ENCODE peak calls at places on chromosomes 7 and 10, in six cellular contexts. F, Z, V, Y, S and B are unnamed samples.

GRCh38 chr7:97460433-97460832 is 271.5 kb upstream of the TAC1 start:
- DNase-seq in V (no peak), Z (no peak), S (no peak), Y (no peak), F (no peak), B (no peak)

GRCh38 chr10:33453081-33453850 is 118.8 kb upstream of the NRP1 start:
- DNase-seq in S (no peak), Y (no peak), V (no peak), F (no peak), Z (no peak), B (no peak)

GRCh38 chr10:118045842-118046490 is 775 bp downstream of the RAB11FIP2 start:
- DNase-seq in F (peak), Y (peak), Z (no peak), V (no peak), S (peak), B (peak)

GRCh38 chr10:34908472-34908871 is 93.4 kb upstream of the PARD3 start:
- DNase-seq in Y (no peak), Z (no peak), V (peak), F (no peak), S (no peak), B (no peak)

GRCh38 chr10:102312683-102313082 is 67.4 kb downstream of the GBF1 start:
- DNase-seq in F (no peak), Y (no peak), V (no peak), S (no peak), Z (no peak), B (no peak)

GRCh38 chr7:92633211-92633906 is 43.2 kb upstream of the FAM133B start:
- DNase-seq in S (no peak), Y (peak), Z (no peak), V (no peak), F (peak), B (peak)

GRCh38 chr10:113979378-113979777 is 64.3 kb upstream of the ADRB1 start:
- DNase-seq in Y (no peak), F (no peak), S (no peak), Z (no peak), V (no peak), B (no peak)

GRCh38 chr7:132155715-132156114 is 420.6 kb downstream of the PLXNA4 start:
- DNase-seq in F (no peak), V (no peak), Y (no peak), Z (no peak), S (no peak), B (no peak)

GRCh38 chr7:101699884-101700283 is 70.8 kb upstream of the MYL10 start:
- DNase-seq in V (no peak), S (no peak), F (no peak), Z (no peak), Y (no peak), B (no peak)

GRCh38 chr7:101705327-101705726 is 76.2 kb upstream of the MYL10 start:
- DNase-seq in Y (no peak), V (no peak), S (no peak), Z (no peak), F (no peak), B (no peak)

GRCh38 chr7:101700424-101700823 is 71.3 kb upstream of the MYL10 start:
- DNase-seq in S (no peak), F (no peak), Y (no peak), V (no peak), Z (no peak), B (no peak)

GRCh38 chr7:101701153-101701794 is 72.2 kb upstream of the MYL10 start:
- DNase-seq in Y (no peak), V (no peak), Z (no peak), F (no peak), S (no peak), B (no peak)

GRCh38 chr7:101702362-101702850 is 73.3 kb upstream of the MYL10 start:
- DNase-seq in F (peak), V (no peak), Y (peak), S (no peak), Z (no peak), B (peak)
- TF ChIP-seq JUND in F (no peak), V (no peak), Y (no peak), S (no peak), Z (no peak), B (no peak)

GRCh38 chr7:1175967-1176851 is 16.2 kb upstream of the ZFAND2A start:
- DNase-seq in V (peak), S (peak), Y (peak), Z (no peak), F (peak), B (peak)

GRCh38 chr7:1174881-1175596 is 15.0 kb upstream of the ZFAND2A start:
- DNase-seq in S (no peak), Z (no peak), Y (no peak), V (no peak), F (no peak), B (no peak)

GRCh38 chr7:1172666-1173523 is 12.9 kb upstream of the ZFAND2A start:
- DNase-seq in V (no peak), F (no peak), Z (no peak), S (no peak), Y (no peak), B (no peak)

GRCh38 chr7:1175597-1175966 is 15.6 kb upstream of the ZFAND2A start:
- DNase-seq in F (no peak), V (no peak), S (no peak), Y (no peak), Z (no peak), B (no peak)

GRCh38 chr7:1176891-1177373 is 16.9 kb upstream of the ZFAND2A start:
- DNase-seq in S (peak), F (peak), V (peak), Z (no peak), Y (peak), B (peak)
- H2AFZ ChIP-seq in S (no peak), F (peak), V (no peak), Z (no peak), Y (no peak), B (peak)

DNA sequence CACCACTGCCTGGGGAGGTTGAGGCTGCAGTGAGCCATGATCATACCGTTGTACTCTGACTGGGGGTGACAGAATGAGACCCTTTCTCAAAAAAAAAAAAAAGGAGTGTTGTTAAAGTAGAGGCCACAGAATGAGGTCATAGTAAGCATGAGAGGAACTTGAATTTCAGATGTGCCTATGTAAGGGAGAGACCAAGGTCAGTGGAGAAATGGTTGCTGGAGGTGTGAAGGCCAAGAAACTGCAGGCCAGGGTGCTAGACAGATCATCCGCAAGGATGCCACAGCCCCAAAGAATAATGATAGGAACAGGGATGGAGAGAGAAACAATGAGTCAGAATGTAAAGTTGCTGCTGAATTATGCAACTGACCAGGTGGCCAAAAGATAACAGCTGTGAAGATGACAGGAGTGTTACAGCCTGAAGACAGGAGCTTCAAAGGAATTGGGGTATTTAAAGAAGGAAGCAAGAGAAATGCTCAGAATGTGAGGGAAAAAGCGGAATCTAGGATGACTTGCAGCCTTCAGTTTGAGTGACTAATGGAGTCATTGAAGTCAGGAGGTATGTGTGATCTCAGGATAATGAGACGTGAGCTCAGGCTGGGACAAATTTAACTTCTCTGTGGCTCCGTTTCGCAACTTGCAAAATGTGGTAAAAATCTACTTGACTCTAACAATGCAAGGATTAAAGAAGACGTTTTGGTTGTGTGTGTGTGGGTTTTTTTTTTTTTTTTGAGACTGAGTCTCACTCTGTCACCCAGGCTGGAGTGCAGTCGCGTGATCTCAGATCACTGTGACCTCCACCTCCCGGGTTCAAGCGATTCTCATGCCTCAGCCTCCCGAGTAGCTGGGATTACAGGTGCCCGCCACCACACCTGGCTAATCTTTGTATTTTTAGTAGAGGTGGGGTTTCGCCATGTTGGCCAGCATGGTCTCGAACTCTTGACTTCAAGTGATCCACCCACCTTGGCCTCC is 22.2 kb downstream of the TYW1B start:
- DNase-seq in Y (peak), S (no peak), F (peak), Z (no peak), V (no peak), B (no peak)
- TF ChIP-seq JUND in Y (no peak), S (no peak), F (peak), Z (no peak), V (peak), B (no peak)

GRCh38 chr10:122165492-122165832 is 105.6 kb upstream of the BTBD16 start:
- DNase-seq in Z (no peak), Y (no peak), V (no peak), F (no peak), S (no peak), B (no peak)

GRCh38 chr10:122164815-122165491 is 106.1 kb upstream of the BTBD16 start:
- DNase-seq in F (no peak), S (no peak), V (no peak), Z (no peak), Y (peak), B (no peak)

GRCh38 chr10:122162566-122163181 is 108.4 kb upstream of the BTBD16 start:
- DNase-seq in Y (peak), Z (no peak), F (no peak), V (peak), S (no peak), B (no peak)

GRCh38 chr10:122163182-122164027 is 107.7 kb upstream of the BTBD16 start:
- DNase-seq in F (no peak), S (no peak), Z (peak), V (peak), Y (no peak), B (no peak)

DNA sequence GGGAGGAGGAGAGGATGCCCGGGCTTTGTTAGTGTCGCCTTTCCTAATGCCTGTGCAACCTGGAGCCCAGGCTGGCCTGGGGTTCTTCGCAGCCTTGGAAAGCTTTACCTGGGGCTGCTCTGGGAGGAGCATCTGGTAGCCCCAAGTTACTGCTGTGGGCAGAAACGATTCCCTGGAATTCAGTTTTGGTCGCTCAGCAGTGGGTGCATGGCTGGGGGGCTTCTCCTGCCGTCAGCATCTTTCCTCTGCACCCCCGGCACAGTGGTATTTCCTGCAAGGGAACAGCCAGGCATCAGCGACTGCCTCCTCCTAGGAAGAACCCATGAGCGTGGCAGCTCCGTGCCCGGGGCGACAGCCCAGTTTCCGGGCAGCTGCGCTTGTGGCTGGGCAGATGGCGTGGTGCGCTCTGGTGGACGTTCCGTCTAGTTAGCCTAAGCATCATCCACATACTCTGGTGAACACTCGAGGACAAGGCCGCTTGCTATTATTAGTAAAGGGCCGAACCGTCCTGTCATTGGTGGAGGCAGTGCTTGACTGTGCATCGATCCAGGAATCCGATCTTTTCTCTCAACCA is 107.0 kb upstream of the BTBD16 start:
- DNase-seq in Y (no peak), F (no peak), V (peak), S (no peak), Z (no peak), B (no peak)
- H2AFZ ChIP-seq in Y (no peak), F (no peak), V (peak), S (no peak), Z (no peak), B (no peak)

GRCh38 chr7:73991522-73992103 is 36.4 kb upstream of the ELN start:
- DNase-seq in Z (no peak), F (no peak), S (no peak), V (no peak), Y (no peak), B (no peak)
- TF ChIP-seq JUND in Z (no peak), F (no peak), S (no peak), V (no peak), Y (no peak), B (no peak)

DNA sequence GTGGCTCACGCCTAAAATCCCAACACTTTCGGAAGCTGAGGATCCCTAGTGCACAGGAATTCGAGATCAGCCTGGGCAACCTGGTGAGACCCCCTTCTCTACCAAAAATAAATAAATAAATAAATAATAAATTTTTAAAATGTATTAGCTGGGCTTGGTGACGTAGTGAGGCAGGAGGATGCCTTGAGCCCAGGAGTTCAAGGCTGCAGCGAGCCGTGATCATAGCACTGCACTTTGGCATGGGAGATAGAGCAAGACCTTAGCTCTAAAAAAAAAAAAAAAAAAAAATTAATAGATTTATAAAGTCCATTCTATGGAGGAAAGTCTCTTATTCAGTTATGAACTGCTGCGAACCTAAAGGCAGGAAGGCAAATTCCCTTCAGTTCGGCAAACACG is 1.1 kb upstream of the PTPN12 start:
- DNase-seq in S (no peak), Z (no peak), Y (no peak), F (no peak), V (no peak), B (no peak)
- H2AFZ ChIP-seq in S (peak), Z (peak), Y (no peak), F (peak), V (peak), B (no peak)

DNA sequence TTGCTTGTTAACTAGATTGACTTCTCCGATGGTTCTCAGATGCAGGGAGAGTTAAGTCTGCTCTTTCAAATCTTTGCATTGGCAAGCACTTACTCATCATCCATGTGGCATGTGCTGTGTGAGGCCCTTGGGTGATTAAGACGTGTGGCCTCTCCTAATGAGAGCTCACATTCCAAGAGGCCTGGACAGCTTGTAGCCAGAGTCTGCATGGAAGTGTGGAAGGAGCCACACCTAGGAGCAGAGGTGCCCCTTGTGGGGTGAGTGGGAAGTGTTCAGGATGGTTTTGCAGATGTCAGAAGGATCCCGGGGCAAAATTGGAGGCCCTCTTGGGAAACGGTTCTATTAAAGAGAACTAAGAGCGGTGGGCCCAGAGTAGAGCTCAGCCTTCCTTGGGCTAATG is 225.9 kb downstream of the PAXIP1 start:
- DNase-seq in S (no peak), F (peak), V (peak), Z (no peak), Y (no peak), B (peak)
- TF ChIP-seq JUND in S (no peak), F (no peak), V (no peak), Z (no peak), Y (no peak), B (no peak)